ENCODE peak calls at places on chromosomes 5 and 9, in eight cellular contexts. P, H, O, D, B, T, C and X are unnamed samples.

GRCh38 chr9:124781967-124782660 is 5.2 kb downstream of the OLFML2A start:
- DNase-seq in H (no peak), O (no peak), B (no peak), P (no peak), C (no peak), T (no peak), D (peak), X (no peak)

GRCh38 chr5:91641730-91642350 is 258.7 kb upstream of the ARRDC3 start:
- DNase-seq in C (no peak), T (no peak), D (no peak), P (peak), O (peak), H (peak), B (no peak), X (no peak)

GRCh38 chr5:77563475-77563874 is 71.4 kb upstream of the WDR41 start:
- DNase-seq in B (no peak), P (no peak), D (no peak), C (no peak), O (peak), H (peak), T (no peak), X (no peak)

GRCh38 chr5:77560677-77561263 is 68.7 kb upstream of the WDR41 start:
- DNase-seq in C (no peak), D (no peak), P (peak), B (no peak), T (no peak), H (peak), O (peak), X (no peak)

GRCh38 chr9:35415769-35416427 is 74.0 kb upstream of the RUSC2 start:
- DNase-seq in T (no peak), C (no peak), D (no peak), H (no peak), P (no peak), B (no peak), O (no peak), X (no peak)

GRCh38 chr5:5424736-5425135 is 2.3 kb downstream of the ICE1 start:
- DNase-seq in O (peak), C (no peak), P (no peak), T (peak), B (no peak), D (no peak), H (no peak), X (no peak)

GRCh38 chr5:169131944-169132343 is 169.0 kb downstream of the SLIT3 start:
- DNase-seq in C (no peak), H (no peak), T (no peak), O (no peak), D (no peak), B (no peak), P (no peak), X (no peak)

GRCh38 chr5:111742595-111742994 is 14.4 kb downstream of the NREP start:
- DNase-seq in P (no peak), D (no peak), C (no peak), B (no peak), H (peak), O (peak), T (no peak), X (no peak)

GRCh38 chr5:172740483-172741205 is 30.4 kb downstream of the DUSP1 start:
- DNase-seq in P (peak), T (no peak), O (peak), H (no peak), B (no peak), C (no peak), D (no peak), X (no peak)

GRCh38 chr5:133734916-133735315 is 122.6 kb upstream of the FSTL4 start:
- DNase-seq in C (no peak), D (no peak), P (no peak), B (no peak), H (no peak), T (no peak), O (no peak), X (no peak)

GRCh38 chr9:17401858-17402257 is 177.0 kb upstream of the SH3GL2 start:
- DNase-seq in D (no peak), B (no peak), T (no peak), H (no peak), C (no peak), P (no peak), O (no peak), X (no peak)

GRCh38 chr5:138461343-138462125 is 3.7 kb upstream of the EGR1 start:
- DNase-seq in C (no peak), P (peak), B (no peak), T (no peak), D (no peak), O (peak), H (no peak), X (no peak)

GRCh38 chr9:114516913-114517312 is 11.6 kb upstream of the WHRN start:
- DNase-seq in C (no peak), P (no peak), B (no peak), D (no peak), H (no peak), T (no peak), O (peak), X (no peak)

GRCh38 chr9:17856995-17857394 is 278.1 kb downstream of the SH3GL2 start:
- DNase-seq in P (no peak), C (no peak), T (no peak), H (no peak), B (no peak), O (no peak), D (no peak), X (no peak)

GRCh38 chr5:180099733-180100611 is 28.4 kb upstream of the RNF130 start:
- DNase-seq in B (no peak), H (no peak), P (no peak), O (no peak), D (peak), C (no peak), T (no peak), X (no peak)

GRCh38 chr5:37495668-37496067 is 116.5 kb downstream of the WDR70 start:
- DNase-seq in H (no peak), O (peak), P (peak), C (no peak), D (no peak), B (no peak), T (no peak), X (no peak)

GRCh38 chr5:134177197-134178171 is 734 bp upstream of the SKP1 start:
- DNase-seq in H (peak), P (peak), D (no peak), T (no peak), B (no peak), C (peak), O (peak), X (peak)

GRCh38 chr5:67581203-67581602 is 384.6 kb upstream of the CD180 start:
- DNase-seq in B (no peak), T (no peak), O (peak), C (no peak), P (no peak), H (no peak), D (no peak), X (no peak)

GRCh38 chr5:176542596-176543427 is 5.6 kb upstream of the RNF44 start:
- DNase-seq in P (peak), D (peak), B (no peak), C (no peak), O (no peak), T (no peak), H (no peak), X (no peak)

GRCh38 chr5:96721351-96721970 is 59.3 kb downstream of the CAST start:
- DNase-seq in O (peak), D (no peak), C (no peak), H (no peak), B (no peak), P (no peak), T (no peak), X (no peak)

GRCh38 chr9:92671323-92671722 is 1.4 kb upstream of the IPPK start:
- DNase-seq in C (peak), T (no peak), D (no peak), P (peak), H (no peak), B (no peak), O (peak), X (no peak)

GRCh38 chr5:73975855-73976254 is 349.9 kb downstream of the ARHGEF28 start:
- DNase-seq in D (no peak), T (no peak), B (no peak), C (no peak), O (no peak), H (no peak), P (no peak), X (no peak)

GRCh38 chr9:130042931-130043653 is at the start of gene FNBP1:
- DNase-seq in H (peak), T (peak), D (peak), B (peak), C (peak), P (peak), O (peak), X (peak)

GRCh38 chr5:40775846-40776657 is 20.3 kb upstream of the TTC33 start:
- DNase-seq in B (no peak), D (no peak), H (no peak), T (no peak), O (no peak), C (no peak), P (no peak), X (no peak)

GRCh38 chr5:57408714-57409113 is 73.9 kb downstream of the ACTBL2 start:
- DNase-seq in T (no peak), H (no peak), P (no peak), C (no peak), B (no peak), O (peak), D (no peak), X (no peak)

GRCh38 chr5:36887532-36887931 is 11.0 kb downstream of the NIPBL start:
- DNase-seq in H (no peak), C (no peak), O (no peak), D (no peak), P (no peak), T (no peak), B (no peak), X (no peak)

GRCh38 chr9:133768371-133768858 is 30.3 kb upstream of the SARDH start:
- DNase-seq in P (no peak), H (no peak), T (no peak), O (no peak), C (no peak), B (no peak), D (no peak), X (no peak)

GRCh38 chr5:172672696-172673095 is 31.6 kb downstream of the NEURL1B start:
- DNase-seq in C (no peak), H (no peak), D (no peak), P (no peak), T (no peak), O (no peak), B (no peak), X (no peak)

GRCh38 chr5:54616031-54616430 is 98.5 kb downstream of the SNX18 start:
- DNase-seq in T (no peak), C (peak), D (no peak), H (no peak), P (no peak), O (peak), B (no peak), X (no peak)

GRCh38 chr5:7794823-7795222 is 56.1 kb downstream of the CFAP90 start:
- DNase-seq in T (no peak), C (no peak), B (no peak), D (no peak), H (no peak), O (no peak), P (no peak), X (no peak)